ENCODE peak calls at places on chromosomes 2 and 18, in eight cellular contexts. One of them, this sample, is unnamed.

GRCh38 chr18:70520867-70521266 is 232.0 kb downstream of the SOCS6 start:
- DNase-seq in CD4-positive, CD25-positive, alpha-beta regulatory T cell: no peak
- DNase-seq in T-helper 2 cell: no peak
- DNase-seq in ELR: no peak
- DNase-seq in GM12865: no peak
- DNase-seq in naive thymus-derived CD4-positive, alpha-beta T cell: no peak
- DNase-seq in heart left ventricle: no peak
- DNase-seq in RPMI7951: no peak
- DNase-seq in this sample: no peak

GRCh38 chr2:58992062-58992736 is 751.1 kb upstream of the FANCL start:
- DNase-seq in T-helper 2 cell: no peak
- DNase-seq in heart left ventricle: no peak
- DNase-seq in naive thymus-derived CD4-positive, alpha-beta T cell: no peak
- DNase-seq in RPMI7951: no peak
- DNase-seq in GM12865: no peak
- DNase-seq in ELR: no peak
- DNase-seq in CD4-positive, CD25-positive, alpha-beta regulatory T cell: no peak
- DNase-seq in this sample: no peak

GRCh38 chr2:26382534-26382933 is 19.2 kb upstream of the DRC1 start:
- DNase-seq in T-helper 2 cell: no peak
- DNase-seq in GM12865: no peak
- DNase-seq in ELR: no peak
- DNase-seq in naive thymus-derived CD4-positive, alpha-beta T cell: no peak
- DNase-seq in heart left ventricle: no peak
- DNase-seq in RPMI7951: no peak
- DNase-seq in CD4-positive, CD25-positive, alpha-beta regulatory T cell: no peak
- DNase-seq in this sample: no peak

GRCh38 chr2:1494257-1494656 is 81.0 kb downstream of the TPO start:
- DNase-seq in heart left ventricle: no peak
- DNase-seq in CD4-positive, CD25-positive, alpha-beta regulatory T cell: no peak
- DNase-seq in T-helper 2 cell: no peak
- DNase-seq in GM12865: no peak
- DNase-seq in naive thymus-derived CD4-positive, alpha-beta T cell: no peak
- DNase-seq in ELR: no peak
- DNase-seq in RPMI7951: no peak
- DNase-seq in this sample: no peak

GRCh38 chr2:86396304-86396785 is 44.8 kb upstream of the KDM3A start:
- DNase-seq in ELR: peak; percentile 45
- DNase-seq in CD4-positive, CD25-positive, alpha-beta regulatory T cell: no peak
- DNase-seq in GM12865: peak; percentile 49
- DNase-seq in heart left ventricle: peak; percentile 41
- DNase-seq in T-helper 2 cell: no peak
- DNase-seq in RPMI7951: peak; percentile 63
- DNase-seq in naive thymus-derived CD4-positive, alpha-beta T cell: no peak
- DNase-seq in this sample: peak; percentile 29

GRCh38 chr2:128408349-128409305 is 90.0 kb upstream of the HS6ST1 start:
- DNase-seq in T-helper 2 cell: no peak
- DNase-seq in CD4-positive, CD25-positive, alpha-beta regulatory T cell: no peak
- DNase-seq in GM12865: no peak
- DNase-seq in heart left ventricle: no peak
- DNase-seq in naive thymus-derived CD4-positive, alpha-beta T cell: no peak
- DNase-seq in ELR: peak; percentile 78
- DNase-seq in RPMI7951: peak; percentile 48
- DNase-seq in this sample: no peak

GRCh38 chr2:164839914-164840457 is 1.6 kb downstream of the COBLL1 start:
- DNase-seq in ELR: peak; percentile 54
- DNase-seq in CD4-positive, CD25-positive, alpha-beta regulatory T cell: no peak
- DNase-seq in RPMI7951: peak; percentile 30
- DNase-seq in T-helper 2 cell: no peak
- DNase-seq in naive thymus-derived CD4-positive, alpha-beta T cell: no peak
- DNase-seq in heart left ventricle: no peak
- DNase-seq in GM12865: no peak
- DNase-seq in this sample: no peak

GRCh38 chr2:39368376-39368775 is 68.7 kb downstream of the MAP4K3 start:
- DNase-seq in naive thymus-derived CD4-positive, alpha-beta T cell: no peak
- DNase-seq in CD4-positive, CD25-positive, alpha-beta regulatory T cell: no peak
- DNase-seq in RPMI7951: no peak
- DNase-seq in T-helper 2 cell: no peak
- DNase-seq in GM12865: no peak
- DNase-seq in heart left ventricle: no peak
- DNase-seq in ELR: no peak
- DNase-seq in this sample: no peak

GRCh38 chr2:233281553-233281952 is 26.1 kb upstream of the SAG start:
- DNase-seq in CD4-positive, CD25-positive, alpha-beta regulatory T cell: no peak
- DNase-seq in naive thymus-derived CD4-positive, alpha-beta T cell: no peak
- DNase-seq in heart left ventricle: no peak
- DNase-seq in RPMI7951: no peak
- DNase-seq in GM12865: no peak
- DNase-seq in ELR: no peak
- DNase-seq in T-helper 2 cell: no peak
- DNase-seq in this sample: no peak

GRCh38 chr2:175853110-175853509 is 149.0 kb downstream of the LNPK start:
- DNase-seq in CD4-positive, CD25-positive, alpha-beta regulatory T cell: no peak
- DNase-seq in GM12865: no peak
- DNase-seq in ELR: no peak
- DNase-seq in naive thymus-derived CD4-positive, alpha-beta T cell: no peak
- DNase-seq in RPMI7951: no peak
- DNase-seq in heart left ventricle: no peak
- DNase-seq in T-helper 2 cell: no peak
- DNase-seq in this sample: no peak

GRCh38 chr2:189982087-189982486 is 80.4 kb downstream of the MSTN start:
- DNase-seq in CD4-positive, CD25-positive, alpha-beta regulatory T cell: no peak
- DNase-seq in T-helper 2 cell: no peak
- DNase-seq in naive thymus-derived CD4-positive, alpha-beta T cell: no peak
- DNase-seq in heart left ventricle: no peak
- DNase-seq in GM12865: no peak
- DNase-seq in ELR: no peak
- DNase-seq in RPMI7951: no peak
- DNase-seq in this sample: no peak

GRCh38 chr2:216221806-216222205 is 112.7 kb downstream of the XRCC5 start:
- DNase-seq in RPMI7951: peak; percentile 95
- DNase-seq in CD4-positive, CD25-positive, alpha-beta regulatory T cell: no peak
- DNase-seq in naive thymus-derived CD4-positive, alpha-beta T cell: no peak
- DNase-seq in heart left ventricle: no peak
- DNase-seq in T-helper 2 cell: no peak
- DNase-seq in ELR: peak; percentile 91
- DNase-seq in GM12865: peak; percentile 31
- DNase-seq in this sample: no peak

GRCh38 chr18:8416212-8417019 is 192.8 kb upstream of the RAB12 start:
- DNase-seq in T-helper 2 cell: no peak
- DNase-seq in ELR: peak; percentile 62
- DNase-seq in CD4-positive, CD25-positive, alpha-beta regulatory T cell: no peak
- DNase-seq in heart left ventricle: no peak
- DNase-seq in naive thymus-derived CD4-positive, alpha-beta T cell: no peak
- DNase-seq in RPMI7951: peak; percentile 48
- DNase-seq in GM12865: no peak
- DNase-seq in this sample: no peak

GRCh38 chr18:62324355-62324828 is 718 bp upstream of the TNFRSF11A start:
- DNase-seq in T-helper 2 cell: no peak
- DNase-seq in heart left ventricle: no peak
- DNase-seq in RPMI7951: no peak
- DNase-seq in ELR: no peak
- DNase-seq in CD4-positive, CD25-positive, alpha-beta regulatory T cell: no peak
- DNase-seq in naive thymus-derived CD4-positive, alpha-beta T cell: no peak
- DNase-seq in GM12865: no peak
- DNase-seq in this sample: no peak

GRCh38 chr18:63823516-63824219 is 48.5 kb downstream of the SERPINB7 start:
- DNase-seq in RPMI7951: peak; percentile 59
- DNase-seq in T-helper 2 cell: no peak
- DNase-seq in naive thymus-derived CD4-positive, alpha-beta T cell: no peak
- DNase-seq in CD4-positive, CD25-positive, alpha-beta regulatory T cell: no peak
- DNase-seq in GM12865: peak; percentile 54
- DNase-seq in ELR: peak; percentile 78
- DNase-seq in heart left ventricle: peak; percentile 40
- DNase-seq in this sample: peak; percentile 1

GRCh38 chr2:85988210-85988913 is 99.6 kb upstream of the ST3GAL5 start:
- DNase-seq in ELR: no peak
- DNase-seq in T-helper 2 cell: no peak
- DNase-seq in CD4-positive, CD25-positive, alpha-beta regulatory T cell: no peak
- DNase-seq in heart left ventricle: no peak
- DNase-seq in GM12865: no peak
- DNase-seq in naive thymus-derived CD4-positive, alpha-beta T cell: no peak
- DNase-seq in RPMI7951: no peak
- DNase-seq in this sample: no peak

GRCh38 chr2:69545477-69545932 is 98.0 kb downstream of the AAK1 start:
- DNase-seq in heart left ventricle: no peak
- DNase-seq in RPMI7951: no peak
- DNase-seq in GM12865: peak; percentile 83
- DNase-seq in CD4-positive, CD25-positive, alpha-beta regulatory T cell: no peak
- DNase-seq in ELR: no peak
- DNase-seq in T-helper 2 cell: no peak
- DNase-seq in naive thymus-derived CD4-positive, alpha-beta T cell: no peak
- DNase-seq in this sample: no peak

GRCh38 chr2:95314964-95315611 is 17.9 kb downstream of the KCNIP3 start:
- DNase-seq in T-helper 2 cell: no peak
- DNase-seq in RPMI7951: peak; percentile 83
- DNase-seq in CD4-positive, CD25-positive, alpha-beta regulatory T cell: no peak
- DNase-seq in heart left ventricle: no peak
- DNase-seq in ELR: peak; percentile 75
- DNase-seq in naive thymus-derived CD4-positive, alpha-beta T cell: no peak
- DNase-seq in GM12865: peak; percentile 14
- DNase-seq in this sample: no peak

GRCh38 chr2:109214651-109215371 is 85.8 kb downstream of the SH3RF3 start:
- DNase-seq in naive thymus-derived CD4-positive, alpha-beta T cell: no peak
- DNase-seq in T-helper 2 cell: no peak
- DNase-seq in RPMI7951: no peak
- DNase-seq in ELR: no peak
- DNase-seq in GM12865: no peak
- DNase-seq in heart left ventricle: no peak
- DNase-seq in CD4-positive, CD25-positive, alpha-beta regulatory T cell: no peak
- DNase-seq in this sample: no peak

GRCh38 chr2:30780776-30781330 is 26.4 kb downstream of the CAPN13 start:
- DNase-seq in GM12865: no peak
- DNase-seq in ELR: no peak
- DNase-seq in naive thymus-derived CD4-positive, alpha-beta T cell: no peak
- DNase-seq in T-helper 2 cell: no peak
- DNase-seq in RPMI7951: no peak
- DNase-seq in heart left ventricle: no peak
- DNase-seq in CD4-positive, CD25-positive, alpha-beta regulatory T cell: no peak
- DNase-seq in this sample: no peak

GRCh38 chr2:167334343-167334742 is 446.1 kb downstream of the XIRP2 start:
- DNase-seq in heart left ventricle: no peak
- DNase-seq in CD4-positive, CD25-positive, alpha-beta regulatory T cell: no peak
- DNase-seq in RPMI7951: no peak
- DNase-seq in ELR: no peak
- DNase-seq in GM12865: no peak
- DNase-seq in naive thymus-derived CD4-positive, alpha-beta T cell: no peak
- DNase-seq in T-helper 2 cell: no peak
- DNase-seq in this sample: no peak

GRCh38 chr2:38301340-38301968 is 75.6 kb downstream of the ATL2 start:
- DNase-seq in naive thymus-derived CD4-positive, alpha-beta T cell: peak; percentile 8
- DNase-seq in CD4-positive, CD25-positive, alpha-beta regulatory T cell: no peak
- DNase-seq in GM12865: peak; percentile 76
- DNase-seq in RPMI7951: peak; percentile 28
- DNase-seq in heart left ventricle: peak; percentile 51
- DNase-seq in ELR: no peak
- DNase-seq in T-helper 2 cell: no peak
- DNase-seq in this sample: no peak

GRCh38 chr2:120312861-120313694 is 32.9 kb upstream of the INHBB start:
- DNase-seq in T-helper 2 cell: peak; percentile 33
- DNase-seq in GM12865: peak; percentile 81
- DNase-seq in heart left ventricle: peak; percentile 85
- DNase-seq in naive thymus-derived CD4-positive, alpha-beta T cell: peak; percentile 46
- DNase-seq in ELR: peak; percentile 84
- DNase-seq in RPMI7951: peak; percentile 72
- DNase-seq in CD4-positive, CD25-positive, alpha-beta regulatory T cell: peak; percentile 43
- DNase-seq in this sample: peak; percentile 73

GRCh38 chr2:239148495-239149200 is 252.2 kb downstream of the HDAC4 start:
- DNase-seq in RPMI7951: no peak
- DNase-seq in ELR: no peak
- DNase-seq in naive thymus-derived CD4-positive, alpha-beta T cell: no peak
- DNase-seq in GM12865: no peak
- DNase-seq in CD4-positive, CD25-positive, alpha-beta regulatory T cell: no peak
- DNase-seq in T-helper 2 cell: no peak
- DNase-seq in heart left ventricle: peak; percentile 7
- DNase-seq in this sample: no peak

GRCh38 chr18:6920099-6920955 is 190.8 kb downstream of the ARHGAP28 start:
- DNase-seq in heart left ventricle: no peak
- DNase-seq in ELR: peak; percentile 61
- DNase-seq in CD4-positive, CD25-positive, alpha-beta regulatory T cell: no peak
- DNase-seq in GM12865: peak; percentile 57
- DNase-seq in naive thymus-derived CD4-positive, alpha-beta T cell: no peak
- DNase-seq in T-helper 2 cell: no peak
- DNase-seq in RPMI7951: peak; percentile 56
- DNase-seq in this sample: peak; percentile 70

GRCh38 chr2:86204458-86204857 is 5.2 kb downstream of the MRPL35 start:
- DNase-seq in naive thymus-derived CD4-positive, alpha-beta T cell: no peak
- DNase-seq in T-helper 2 cell: no peak
- DNase-seq in heart left ventricle: no peak
- DNase-seq in CD4-positive, CD25-positive, alpha-beta regulatory T cell: no peak
- DNase-seq in GM12865: no peak
- DNase-seq in RPMI7951: no peak
- DNase-seq in ELR: no peak
- DNase-seq in this sample: no peak

GRCh38 chr18:75293591-75293990 is 83.0 kb downstream of the TSHZ1 start:
- DNase-seq in RPMI7951: peak; percentile 67
- DNase-seq in ELR: peak; percentile 41
- DNase-seq in T-helper 2 cell: no peak
- DNase-seq in CD4-positive, CD25-positive, alpha-beta regulatory T cell: no peak
- DNase-seq in heart left ventricle: no peak
- DNase-seq in naive thymus-derived CD4-positive, alpha-beta T cell: no peak
- DNase-seq in GM12865: no peak
- DNase-seq in this sample: no peak

GRCh38 chr18:73670536-73670935 is 477.1 kb downstream of the FBXO15 start:
- DNase-seq in ELR: no peak
- DNase-seq in T-helper 2 cell: no peak
- DNase-seq in CD4-positive, CD25-positive, alpha-beta regulatory T cell: no peak
- DNase-seq in naive thymus-derived CD4-positive, alpha-beta T cell: no peak
- DNase-seq in RPMI7951: peak; percentile 15
- DNase-seq in heart left ventricle: no peak
- DNase-seq in GM12865: peak; percentile 34
- DNase-seq in this sample: no peak

GRCh38 chr2:225104321-225104720 is 62.1 kb upstream of the DOCK10 start:
- DNase-seq in T-helper 2 cell: no peak
- DNase-seq in heart left ventricle: no peak
- DNase-seq in naive thymus-derived CD4-positive, alpha-beta T cell: no peak
- DNase-seq in ELR: peak; percentile 24
- DNase-seq in GM12865: no peak
- DNase-seq in RPMI7951: no peak
- DNase-seq in CD4-positive, CD25-positive, alpha-beta regulatory T cell: no peak
- DNase-seq in this sample: peak; percentile 41

GRCh38 chr18:22347624-22348511 is 69.8 kb downstream of the CTAGE1 start:
- DNase-seq in ELR: no peak
- DNase-seq in RPMI7951: no peak
- DNase-seq in heart left ventricle: peak; percentile 54
- DNase-seq in T-helper 2 cell: peak; percentile 38
- DNase-seq in naive thymus-derived CD4-positive, alpha-beta T cell: no peak
- DNase-seq in GM12865: no peak
- DNase-seq in CD4-positive, CD25-positive, alpha-beta regulatory T cell: no peak
- DNase-seq in this sample: no peak

GRCh38 chr2:183035298-183035953 is 2.8 kb downstream of the NCKAP1 start:
- DNase-seq in ELR: peak; percentile 82
- DNase-seq in GM12865: no peak
- DNase-seq in CD4-positive, CD25-positive, alpha-beta regulatory T cell: no peak
- DNase-seq in RPMI7951: peak; percentile 69
- DNase-seq in T-helper 2 cell: no peak
- DNase-seq in naive thymus-derived CD4-positive, alpha-beta T cell: no peak
- DNase-seq in heart left ventricle: no peak
- DNase-seq in this sample: no peak

GRCh38 chr2:152221870-152222269 is 46.3 kb upstream of the STAM2 start:
- DNase-seq in CD4-positive, CD25-positive, alpha-beta regulatory T cell: no peak
- DNase-seq in heart left ventricle: no peak
- DNase-seq in naive thymus-derived CD4-positive, alpha-beta T cell: no peak
- DNase-seq in GM12865: no peak
- DNase-seq in RPMI7951: peak; percentile 59
- DNase-seq in ELR: no peak
- DNase-seq in T-helper 2 cell: no peak
- DNase-seq in this sample: no peak

GRCh38 chr2:70523996-70524965 is 29.3 kb downstream of the TGFA start:
- DNase-seq in RPMI7951: peak; percentile 90
- DNase-seq in naive thymus-derived CD4-positive, alpha-beta T cell: no peak
- DNase-seq in T-helper 2 cell: peak; percentile 69
- DNase-seq in heart left ventricle: peak; percentile 30
- DNase-seq in ELR: peak; percentile 85
- DNase-seq in CD4-positive, CD25-positive, alpha-beta regulatory T cell: no peak
- DNase-seq in GM12865: no peak
- DNase-seq in this sample: no peak

GRCh38 chr2:199956062-199956380 is 639 bp downstream of the MAIP1 start:
- DNase-seq in RPMI7951: no peak
- DNase-seq in naive thymus-derived CD4-positive, alpha-beta T cell: no peak
- DNase-seq in GM12865: no peak
- DNase-seq in CD4-positive, CD25-positive, alpha-beta regulatory T cell: no peak
- DNase-seq in T-helper 2 cell: no peak
- DNase-seq in heart left ventricle: no peak
- DNase-seq in ELR: peak; percentile 25
- DNase-seq in this sample: no peak